ENCODE peak calls at places on chromosomes 7 and 10, in eight cellular contexts. J is K562, H is HCT116, X is A549, Z is H1, Q is SK-N-SH, D is GM12878, T is HepG2. E is an unnamed sample.

GRCh38 chr10:43688348-43688892 is 39.7 kb upstream of the ZNF32 start:
- DNase-seq in D (no peak), Z (no peak), J (no peak), T (no peak), H (no peak), X (no peak), Q (no peak), E (no peak)

GRCh38 chr7:156764016-156764669 is 123.6 kb downstream of the RNF32 start:
- DNase-seq in D (no peak), X (peak), Q (peak), T (peak), H (peak), Z (no peak), J (peak), E (peak)

GRCh38 chr7:457814-458510 is 61.7 kb downstream of the PDGFA start:
- DNase-seq in H (no peak), J (no peak), T (no peak), Q (no peak), Z (no peak), D (no peak), X (no peak), E (no peak)

GRCh38 chr10:15802375-15802949 is 57.8 kb downstream of the MINDY3 start:
- DNase-seq in Z (no peak), Q (no peak), D (no peak), X (no peak), T (no peak), H (no peak), J (peak), E (no peak)

GRCh38 chr7:90165724-90166123 is 11.5 kb downstream of the STEAP1 start:
- DNase-seq in J (no peak), X (no peak), T (no peak), H (no peak), D (no peak), Z (no peak), Q (no peak), E (no peak)

GRCh38 chr10:115092258-115092554 is 959 bp upstream of the ATRNL1 start:
- DNase-seq in J (no peak), T (no peak), Q (no peak), D (no peak), H (no peak), X (no peak), Z (no peak), E (no peak)

GRCh38 chr10:71255817-71256660 is 43.7 kb downstream of the UNC5B start:
- DNase-seq in T (no peak), J (no peak), Z (no peak), D (no peak), X (no peak), Q (peak), H (peak), E (peak)

GRCh38 chr7:55951637-55952351 is at the start of gene MRPS17:
- DNase-seq in D (peak), X (peak), Z (peak), H (peak), T (peak), J (peak), Q (peak), E (peak)

GRCh38 chr10:73716251-73716650 is 18.3 kb upstream of the AGAP5 start:
- DNase-seq in Z (no peak), D (no peak), J (no peak), T (no peak), X (no peak), Q (no peak), H (no peak), E (no peak)

GRCh38 chr10:93849605-93850004 is 44.2 kb upstream of the SLC35G1 start:
- DNase-seq in D (no peak), X (no peak), Z (peak), Q (no peak), H (no peak), T (no peak), J (no peak), E (no peak)

GRCh38 chr10:47049056-47049851 is 138.0 kb downstream of the PTPN20 start:
- DNase-seq in J (no peak), Q (no peak), H (no peak), T (no peak), X (no peak), D (no peak), Z (no peak), E (no peak)

GRCh38 chr7:150754950-150755349 is 17.7 kb downstream of the GIMAP5 start:
- DNase-seq in D (no peak), Q (no peak), Z (no peak), J (no peak), H (no peak), X (no peak), T (no peak), E (no peak)

GRCh38 chr7:129845972-129846327 is 106.8 kb downstream of the UBE2H start:
- DNase-seq in D (no peak), T (no peak), X (no peak), H (peak), J (no peak), Q (no peak), Z (no peak), E (peak)

GRCh38 chr10:131701131-131701947 is 199.5 kb upstream of the PPP2R2D start:
- DNase-seq in X (no peak), J (no peak), H (no peak), Z (no peak), D (no peak), Q (peak), T (no peak), E (no peak)

GRCh38 chr7:2665359-2665791 is 22.6 kb upstream of the AMZ1 start:
- DNase-seq in Q (no peak), D (no peak), T (no peak), H (no peak), Z (no peak), J (peak), X (no peak), E (no peak)

GRCh38 chr10:131743190-131744151 is 157.3 kb upstream of the PPP2R2D start:
- DNase-seq in J (no peak), Q (peak), H (no peak), X (no peak), D (peak), T (no peak), Z (no peak), E (no peak)

GRCh38 chr10:86651021-86651471 is 3.3 kb upstream of the OPN4 start:
- DNase-seq in H (no peak), J (no peak), Q (no peak), D (no peak), X (no peak), T (no peak), Z (no peak), E (no peak)

GRCh38 chr10:104300002-104300735 is 31.2 kb downstream of the GSTO2 start:
- DNase-seq in Q (no peak), H (no peak), J (no peak), T (no peak), X (no peak), D (no peak), Z (no peak), E (peak)

DNA sequence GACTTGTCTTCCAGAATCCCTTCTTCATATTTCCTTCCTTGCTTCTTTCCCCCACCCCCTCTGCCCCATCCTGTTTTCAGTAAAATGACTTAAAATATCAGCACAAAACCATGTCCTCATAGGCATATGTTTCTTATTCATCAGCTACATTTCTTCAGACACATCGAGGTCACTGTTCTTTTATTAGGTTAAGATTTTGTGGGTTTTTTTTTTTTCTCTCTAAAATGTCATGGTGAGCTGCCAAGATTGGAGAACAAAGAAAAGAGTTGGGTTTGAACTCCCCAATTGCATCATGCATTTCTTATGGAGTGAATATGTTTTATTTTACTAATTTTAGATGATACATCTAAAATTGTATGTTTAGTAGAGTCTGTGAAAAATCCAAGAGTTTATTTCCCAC is 35.8 kb downstream of the LAMB4 start:
- DNase-seq in J (no peak), T (no peak), X (no peak), Z (no peak), H (no peak), D (no peak), Q (no peak), E (peak)
- TF ChIP-seq RAD21 in J (no peak), T (no peak), X (no peak), Z (no peak), H (no peak), D (no peak), Q (no peak), E (no peak)

DNA sequence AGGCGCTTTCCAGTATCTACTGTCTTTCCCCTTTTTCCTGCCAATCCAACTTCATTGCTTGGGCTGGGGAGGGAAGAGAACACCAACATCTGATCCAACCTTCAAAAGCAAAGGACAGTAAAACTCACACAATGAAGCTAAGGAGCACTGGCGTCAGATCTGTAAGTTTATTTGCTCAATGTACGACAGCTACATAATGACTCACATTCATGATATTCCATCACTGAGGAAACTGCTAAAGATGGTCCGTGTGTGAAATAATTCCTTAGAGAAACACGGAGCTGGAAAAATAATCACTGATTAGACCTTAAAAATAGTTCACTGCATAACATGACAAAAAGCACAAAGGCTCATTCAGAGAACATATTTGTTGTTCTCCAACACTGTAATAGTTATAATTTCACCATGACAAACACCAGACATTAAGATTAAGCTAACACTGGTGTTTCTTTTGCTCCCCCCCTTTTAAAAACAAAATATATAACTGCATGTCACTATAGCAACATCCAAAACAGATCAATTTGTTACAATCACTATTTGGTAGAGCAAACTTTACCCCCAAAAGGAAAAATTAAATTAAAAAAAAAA is 24.3 kb downstream of the HSPB1 start:
- DNase-seq in J (no peak), Q (no peak), H (no peak), X (peak), Z (no peak), D (no peak), T (no peak), E (peak)
- TF ChIP-seq RAD21 in J (no peak), Q (no peak), H (no peak), X (no peak), Z (no peak), D (no peak), T (no peak), E (no peak)

GRCh38 chr7:96786261-96786997 is 76.8 kb upstream of the SEM1 start:
- DNase-seq in H (no peak), X (no peak), Z (peak), J (no peak), T (no peak), Q (peak), D (no peak), E (no peak)
- TF ChIP-seq RAD21 in H (no peak), X (no peak), Z (no peak), J (no peak), T (no peak), Q (no peak), D (no peak), E (no peak)

GRCh38 chr10:69847883-69848282 is 46.2 kb downstream of the COL13A1 start:
- DNase-seq in Z (no peak), X (no peak), H (no peak), Q (no peak), J (no peak), T (no peak), D (no peak), E (peak)
- TF ChIP-seq RAD21 in Z (no peak), X (no peak), H (no peak), Q (no peak), J (no peak), T (no peak), D (no peak), E (no peak)

GRCh38 chr10:97022616-97023015 is 163.1 kb downstream of the SLIT1 start:
- DNase-seq in X (no peak), Z (no peak), H (no peak), Q (no peak), J (no peak), T (no peak), D (no peak), E (no peak)

GRCh38 chr10:97023401-97024180 is 162.2 kb downstream of the SLIT1 start:
- DNase-seq in Q (no peak), J (no peak), D (no peak), H (no peak), Z (no peak), X (no peak), T (no peak), E (no peak)

GRCh38 chr10:97019213-97019844 is 166.4 kb downstream of the SLIT1 start:
- DNase-seq in X (no peak), J (no peak), H (no peak), Z (no peak), Q (no peak), T (no peak), D (no peak), E (no peak)

GRCh38 chr10:97018251-97019212 is 167.2 kb downstream of the SLIT1 start:
- DNase-seq in T (no peak), Q (no peak), H (no peak), X (no peak), D (no peak), Z (no peak), J (no peak), E (no peak)

DNA sequence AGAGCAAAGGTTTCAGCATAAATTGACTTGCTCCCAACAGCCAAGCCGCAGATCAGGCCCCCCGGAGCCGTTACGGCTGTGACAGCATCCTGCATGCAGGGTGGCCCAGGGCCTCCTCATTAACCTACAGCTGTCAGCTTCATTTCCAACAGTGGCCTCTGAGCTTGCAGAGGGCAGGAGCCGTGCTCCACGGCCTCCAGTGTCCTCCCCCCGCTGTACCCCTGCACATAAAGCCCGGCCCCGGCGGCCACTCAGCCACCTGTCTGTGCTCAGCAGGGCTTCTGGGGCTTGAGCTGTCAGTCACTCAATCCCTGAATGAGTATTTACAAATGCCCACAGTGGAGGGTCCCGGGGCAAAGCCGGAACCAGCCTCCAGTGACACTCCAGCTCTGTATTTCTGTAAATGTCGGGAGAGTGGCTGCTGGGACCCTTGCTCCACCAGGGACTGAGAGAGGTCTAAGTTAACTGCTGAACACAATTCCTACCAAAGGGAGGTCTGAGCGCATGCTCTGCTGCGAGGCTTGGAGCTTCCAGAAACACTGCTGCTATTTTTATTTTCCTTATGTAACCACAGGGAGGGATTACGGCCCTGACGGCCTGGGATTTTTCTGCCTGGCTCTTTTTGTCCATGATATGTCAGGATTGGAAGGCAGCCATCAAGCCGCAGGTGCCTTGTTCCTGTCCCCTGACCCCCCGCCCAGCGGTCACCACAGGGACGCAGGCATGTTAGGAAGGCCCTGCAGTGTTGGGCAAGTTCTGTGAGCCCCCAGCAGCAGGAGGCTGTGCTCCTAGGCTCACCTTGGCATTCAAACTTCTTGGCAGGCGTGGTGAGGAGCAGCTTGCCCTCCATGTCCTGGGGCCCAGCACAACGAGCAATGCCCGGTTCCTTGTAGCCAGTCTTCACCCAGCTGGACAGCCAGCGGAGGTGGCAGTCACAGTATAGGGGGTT is 165.0 kb downstream of the SLIT1 start:
- DNase-seq in J (no peak), T (no peak), D (no peak), Q (no peak), Z (no peak), X (no peak), H (no peak), E (no peak)
- TF ChIP-seq RAD21 in J (no peak), T (no peak), D (no peak), Q (no peak), Z (no peak), X (no peak), H (no peak), E (no peak)

GRCh38 chr7:75776295-75776971 is 4.4 kb upstream of the CCL26 start:
- DNase-seq in Z (no peak), T (no peak), X (no peak), D (peak), Q (no peak), H (no peak), J (no peak), E (peak)
- TF ChIP-seq RAD21 in Z (no peak), T (no peak), X (peak), D (peak), Q (no peak), H (peak), J (peak), E (peak)

GRCh38 chr7:36854652-36855051 is 130.4 kb upstream of the AOAH start:
- DNase-seq in X (no peak), J (no peak), D (no peak), Q (no peak), Z (no peak), H (no peak), T (no peak), E (no peak)

GRCh38 chr7:36851382-36851781 is 127.1 kb upstream of the AOAH start:
- DNase-seq in J (no peak), Q (peak), X (no peak), T (no peak), D (no peak), Z (no peak), H (no peak), E (no peak)

GRCh38 chr7:36852017-36852416 is 127.7 kb upstream of the AOAH start:
- DNase-seq in T (no peak), J (no peak), Q (peak), X (no peak), H (no peak), D (no peak), Z (no peak), E (no peak)

GRCh38 chr7:36855330-36855729 is 131.0 kb upstream of the AOAH start:
- DNase-seq in T (no peak), Z (no peak), Q (no peak), J (no peak), D (no peak), H (no peak), X (no peak), E (no peak)

DNA sequence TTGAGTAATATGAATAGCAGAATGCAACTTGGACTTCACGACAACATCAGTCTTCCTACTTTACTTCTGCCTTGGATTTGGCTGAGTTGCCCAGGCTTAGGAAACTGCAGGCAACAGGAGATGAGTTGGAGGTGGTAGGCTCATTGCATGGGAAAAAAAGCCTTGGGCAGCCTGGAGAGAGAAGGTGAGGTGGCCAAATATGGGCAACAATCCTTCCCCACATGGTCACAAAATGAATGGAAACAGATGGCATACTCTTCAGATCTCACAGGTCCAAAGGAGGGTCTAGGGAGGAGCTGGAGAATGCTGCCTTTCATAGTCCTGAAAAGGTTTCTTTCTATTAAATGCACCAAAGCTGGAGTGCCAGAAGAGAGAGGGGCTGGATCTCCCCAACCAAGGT is 128.6 kb upstream of the AOAH start:
- DNase-seq in D (no peak), T (no peak), J (no peak), X (no peak), H (no peak), Z (no peak), Q (no peak), E (no peak)
- TF ChIP-seq RAD21 in D (no peak), T (no peak), J (no peak), X (no peak), H (no peak), Z (no peak), Q (no peak), E (no peak)

GRCh38 chr7:7156663-7157062 is 25.7 kb upstream of the C1GALT1 start:
- DNase-seq in Q (no peak), X (no peak), J (no peak), T (peak), Z (no peak), D (no peak), H (no peak), E (no peak)

GRCh38 chr7:7159063-7159645 is 23.2 kb upstream of the C1GALT1 start:
- DNase-seq in Z (no peak), H (no peak), X (no peak), J (no peak), D (no peak), Q (no peak), T (no peak), E (no peak)

GRCh38 chr7:7152315-7152714 is 30.0 kb upstream of the C1GALT1 start:
- DNase-seq in Q (no peak), D (no peak), J (no peak), X (no peak), H (no peak), Z (no peak), T (no peak), E (no peak)

GRCh38 chr7:7157177-7157886 is 25.0 kb upstream of the C1GALT1 start:
- DNase-seq in Q (no peak), D (peak), X (no peak), H (no peak), J (peak), T (no peak), Z (no peak), E (peak)

DNA sequence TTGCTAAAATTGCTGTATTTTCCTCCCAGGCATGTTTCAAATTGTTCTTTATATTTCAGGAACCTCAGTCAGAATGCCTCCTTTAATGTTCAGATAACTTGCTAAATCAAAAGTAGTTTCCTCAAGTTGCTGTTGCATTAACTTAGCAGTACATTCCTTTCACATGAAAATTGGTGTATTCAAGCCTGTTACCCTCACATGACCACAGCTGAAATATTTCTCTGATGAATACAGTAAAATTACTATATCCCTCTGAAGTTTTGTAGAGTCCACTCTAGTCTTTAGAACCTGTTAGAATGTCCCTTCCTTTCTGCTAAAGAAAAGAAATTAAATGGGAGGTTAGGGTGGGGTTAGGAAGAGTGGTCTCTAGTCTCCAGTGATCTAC is 24.5 kb upstream of the C1GALT1 start:
- DNase-seq in Q (no peak), T (no peak), Z (no peak), J (no peak), X (no peak), H (no peak), D (no peak), E (peak)
- TF ChIP-seq RAD21 in Q (no peak), T (no peak), Z (no peak), J (no peak), X (no peak), H (no peak), D (no peak), E (no peak)

DNA sequence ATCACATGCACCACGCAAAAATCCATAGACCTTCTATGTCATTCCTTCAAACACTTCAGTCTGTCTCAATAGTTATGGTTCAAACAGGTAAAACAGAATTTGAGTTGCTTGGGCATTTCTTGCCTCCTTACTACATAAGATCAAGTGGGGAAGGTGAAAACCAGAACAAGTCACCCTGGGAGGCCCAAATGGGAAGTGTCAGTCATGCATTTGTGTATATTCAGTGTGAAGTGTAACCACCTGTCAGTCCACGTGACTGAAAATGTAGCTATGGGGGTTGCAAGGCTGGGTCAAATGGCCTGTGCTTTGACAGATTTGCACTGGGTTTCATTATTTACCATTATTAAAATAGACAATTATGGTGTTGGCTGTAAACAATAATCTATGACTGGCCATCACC is 176.6 kb upstream of the VIPR2 start:
- DNase-seq in D (no peak), H (no peak), Q (no peak), J (no peak), X (no peak), Z (no peak), T (no peak), E (no peak)
- TF ChIP-seq RAD21 in D (no peak), H (no peak), Q (no peak), J (no peak), X (no peak), Z (no peak), T (no peak), E (no peak)

E was measured in IMR-90.